ENCODE peak calls at places on chromosomes 5 and 9, in eight cellular contexts. Z, U, R, S, M, I, T and F are unnamed samples.

GRCh38 chr9:134007150-134007549 is 15.0 kb upstream of the VAV2 start:
- DNase-seq in Z (no peak), U (no peak), R (no peak), S (peak; percentile 63), M (no peak), I (no peak), T (no peak), F (no peak)

GRCh38 chr5:31119938-31120641 is 73.4 kb upstream of the CDH6 start:
- DNase-seq in Z (no peak), U (no peak), R (peak; percentile 47), S (no peak), M (no peak), I (no peak), T (no peak), F (peak; percentile 31)

GRCh38 chr5:16712600-16712999 is 95.8 kb upstream of the RETREG1 start:
- DNase-seq in Z (no peak), U (no peak), R (peak; percentile 14), S (no peak), M (no peak), I (no peak), T (no peak), F (no peak)

GRCh38 chr5:54743997-54744788 is 226.6 kb downstream of the SNX18 start:
- DNase-seq in Z (peak; percentile 70), U (peak; percentile 11), R (peak; percentile 99), S (no peak), M (no peak), I (peak; percentile 67), T (peak; percentile 32), F (peak; percentile 99)

GRCh38 chr5:172788771-172789686 is 18.0 kb upstream of the DUSP1 start:
- DNase-seq in Z (no peak), U (no peak), R (no peak), S (no peak), M (no peak), I (no peak), T (peak; percentile 91), F (peak; percentile 53)

GRCh38 chr5:103010120-103010666 is 109.7 kb downstream of the GIN1 start:
- DNase-seq in Z (no peak), U (no peak), R (peak; percentile 42), S (no peak), M (no peak), I (no peak), T (no peak), F (peak; percentile 37)

GRCh38 chr9:130347036-130347435 is 81.5 kb downstream of the HMCN2 start:
- DNase-seq in Z (no peak), U (no peak), R (no peak), S (no peak), M (no peak), I (no peak), T (no peak), F (no peak)

GRCh38 chr5:168601972-168602371 is 22.8 kb upstream of the PANK3 start:
- DNase-seq in Z (no peak), U (no peak), R (no peak), S (no peak), M (no peak), I (no peak), T (no peak), F (no peak)

GRCh38 chr5:93070938-93071337 is 510.1 kb downstream of the NR2F1-AS1 start:
- DNase-seq in Z (no peak), U (no peak), R (no peak), S (no peak), M (no peak), I (no peak), T (no peak), F (no peak)

GRCh38 chr9:135939351-135940265 is 21.6 kb downstream of the UBAC1 start:
- DNase-seq in Z (peak; percentile 21), U (no peak), R (no peak), S (no peak), M (no peak), I (peak; percentile 70), T (no peak), F (no peak)

GRCh38 chr5:50752800-50753199 is 86.4 kb downstream of the PARP8 start:
- DNase-seq in Z (no peak), U (no peak), R (no peak), S (no peak), M (no peak), I (no peak), T (no peak), F (no peak)

GRCh38 chr5:14269395-14269794 is 126.3 kb downstream of the TRIO start:
- DNase-seq in Z (no peak), U (no peak), R (no peak), S (peak; percentile 31), M (no peak), I (no peak), T (no peak), F (no peak)

GRCh38 chr5:4879693-4880303 is 260.3 kb upstream of the ADAMTS16 start:
- DNase-seq in Z (peak; percentile 73), U (peak; percentile 55), R (peak; percentile 47), S (peak; percentile 61), M (no peak), I (peak; percentile 66), T (peak; percentile 62), F (peak; percentile 51)

GRCh38 chr9:132197856-132198550 is 36.1 kb downstream of the NTNG2 start:
- DNase-seq in Z (no peak), U (no peak), R (no peak), S (no peak), M (no peak), I (no peak), T (no peak), F (no peak)

GRCh38 chr9:74951725-74952151 is 974 bp downstream of the C9orf40 start:
- DNase-seq in Z (peak; percentile 58), U (peak; percentile 8), R (peak; percentile 12), S (peak; percentile 37), M (no peak), I (peak; percentile 53), T (peak; percentile 43), F (peak; percentile 28)

GRCh38 chr5:74167930-74168315 is 472.6 kb downstream of the ENC1 start:
- DNase-seq in Z (no peak), U (no peak), R (no peak), S (no peak), M (no peak), I (no peak), T (no peak), F (no peak)

GRCh38 chr5:179558912-179559279 is 8.5 kb downstream of the RUFY1 start:
- DNase-seq in Z (peak; percentile 52), U (no peak), R (peak; percentile 10), S (peak; percentile 69), M (no peak), I (peak; percentile 12), T (peak; percentile 51), F (peak; percentile 52)

GRCh38 chr5:148740966-148741742 is 85.3 kb upstream of the ADRB2 start:
- DNase-seq in Z (peak; percentile 74), U (peak; percentile 57), R (peak; percentile 85), S (peak; percentile 26), M (no peak), I (no peak), T (no peak), F (peak; percentile 69)

GRCh38 chr5:150142800-150143724 is 12.6 kb downstream of the PDGFRB start:
- DNase-seq in Z (peak; percentile 90), U (peak; percentile 94), R (peak; percentile 98), S (no peak), M (no peak), I (no peak), T (peak; percentile 43), F (peak; percentile 99)

GRCh38 chr9:137028281-137029057 is 432 bp upstream of the ABCA2 start:
- DNase-seq in Z (peak; percentile 68), U (peak; percentile 65), R (peak; percentile 11), S (peak; percentile 20), M (no peak), I (peak; percentile 72), T (peak; percentile 71), F (peak; percentile 35)

GRCh38 chr5:121850272-121850671 is 1.4 kb upstream of the FTMT start:
- DNase-seq in Z (no peak), U (no peak), R (no peak), S (no peak), M (no peak), I (no peak), T (no peak), F (no peak)

GRCh38 chr9:81268048-81268447 is 421.3 kb downstream of the TLE1 start:
- DNase-seq in Z (no peak), U (no peak), R (peak; percentile 89), S (no peak), M (no peak), I (no peak), T (no peak), F (peak; percentile 84)